ENCODE peak calls at places on chromosomes 3 and 15, in four cellular contexts. S is adrenal gland, T is testis, P is uterus. V is an unnamed sample.

GRCh38 chr15:75069301-75069925 is 46.0 kb downstream of the PPCDC start:
- DNase-seq in S (peak; percentile 49), T (no peak), P (no peak), V (no peak)

GRCh38 chr3:89326997-89327396 is 219.6 kb downstream of the EPHA3 start:
- DNase-seq in S (no peak), T (no peak), P (no peak), V (no peak)

GRCh38 chr15:49506341-49506740 is 83.3 kb downstream of the FGF7 start:
- DNase-seq in S (no peak), T (no peak), P (no peak), V (no peak)

GRCh38 chr15:38930851-38931572 is 366.4 kb upstream of the RASGRP1 start:
- DNase-seq in S (no peak), T (no peak), P (no peak), V (no peak)

GRCh38 chr3:59313365-59313764 is 263.5 kb upstream of the CFAP20DC start:
- DNase-seq in S (peak; percentile 67), T (peak; percentile 90), P (no peak), V (peak; percentile 4)

GRCh38 chr3:31341130-31341529 is 191.6 kb upstream of the STT3B start:
- DNase-seq in S (peak; percentile 58), T (peak; percentile 32), P (no peak), V (no peak)

GRCh38 chr3:67901681-67902080 is 247.3 kb upstream of the SUCLG2 start:
- DNase-seq in S (no peak), T (no peak), P (no peak), V (no peak)

GRCh38 chr3:123552095-123552714 is 32.6 kb downstream of the HACD2 start:
- DNase-seq in S (no peak), T (no peak), P (no peak), V (no peak)

GRCh38 chr15:68819451-68820204 is 1.1 kb downstream of the ANP32A start:
- DNase-seq in S (peak; percentile 71), T (peak; percentile 73), P (peak; percentile 38), V (peak; percentile 42)

GRCh38 chr3:65627102-65627501 is 411.6 kb downstream of the MAGI1 start:
- DNase-seq in S (no peak), T (no peak), P (no peak), V (no peak)

GRCh38 chr3:180416111-180416541 is 185.8 kb upstream of the TTC14 start:
- DNase-seq in S (no peak), T (no peak), P (no peak), V (no peak)

GRCh38 chr3:137792633-137793271 is 28.6 kb downstream of the SOX14 start:
- DNase-seq in S (no peak), T (peak; percentile 76), P (no peak), V (no peak)

GRCh38 chr3:56157693-56158092 is 310.6 kb downstream of the ERC2 start:
- DNase-seq in S (peak; percentile 50), T (peak; percentile 18), P (no peak), V (no peak)

GRCh38 chr15:31489801-31490646 is 163.4 kb downstream of the KLF13 start:
- DNase-seq in S (peak; percentile 70), T (peak; percentile 50), P (no peak), V (peak; percentile 26)

GRCh38 chr3:130259170-130259874 is 86.2 kb upstream of the COL6A5 start:
- DNase-seq in S (no peak), T (no peak), P (no peak), V (no peak)

GRCh38 chr3:128011140-128011539 is 41.1 kb upstream of the SEC61A1 start:
- DNase-seq in S (peak; percentile 57), T (peak; percentile 33), P (no peak), V (peak; percentile 36)

GRCh38 chr15:62809106-62809967 is 233.2 kb upstream of the TPM1 start:
- DNase-seq in S (no peak), T (no peak), P (no peak), V (no peak)
- H3K27ac ChIP-seq in S (no peak overlapping the region), T (no peak overlapping the region), P (no peak overlapping the region), V (no peak overlapping the region)

GRCh38 chr15:98649996-98650870 is 1.9 kb downstream of the IGF1R start:
- DNase-seq in S (peak; percentile 73), T (peak; percentile 67), P (peak; percentile 41), V (peak; percentile 25)
- TF ChIP-seq POLR2A in S (peak; percentile 65), T (no peak), P (peak; percentile 30), V (peak; percentile 51)

DNA sequence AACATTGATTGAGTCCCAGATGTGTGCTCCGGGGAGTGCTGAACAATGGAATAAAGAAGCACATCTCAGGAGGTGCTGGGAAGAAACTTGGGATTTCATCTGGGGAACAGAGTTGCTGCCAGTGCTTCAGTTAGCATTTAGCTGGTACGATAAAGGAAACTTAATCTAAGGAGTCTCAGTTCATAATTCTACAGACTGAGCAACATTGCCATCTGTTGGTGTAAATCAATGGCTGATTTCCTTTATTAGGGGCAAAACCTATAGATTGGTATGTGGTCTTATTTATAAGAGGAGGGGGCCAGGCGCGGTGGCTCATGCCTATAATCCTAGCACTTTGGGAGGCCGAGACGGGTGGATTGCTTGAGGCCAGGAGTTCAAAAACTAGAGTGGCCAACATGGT is 8.9 kb downstream of the MKRN2OS start:
- DNase-seq in S (no peak), T (no peak), P (no peak), V (no peak)
- TF ChIP-seq CTCF in S (peak; percentile 35), T (no peak), P (no peak), V (no peak)

DNA sequence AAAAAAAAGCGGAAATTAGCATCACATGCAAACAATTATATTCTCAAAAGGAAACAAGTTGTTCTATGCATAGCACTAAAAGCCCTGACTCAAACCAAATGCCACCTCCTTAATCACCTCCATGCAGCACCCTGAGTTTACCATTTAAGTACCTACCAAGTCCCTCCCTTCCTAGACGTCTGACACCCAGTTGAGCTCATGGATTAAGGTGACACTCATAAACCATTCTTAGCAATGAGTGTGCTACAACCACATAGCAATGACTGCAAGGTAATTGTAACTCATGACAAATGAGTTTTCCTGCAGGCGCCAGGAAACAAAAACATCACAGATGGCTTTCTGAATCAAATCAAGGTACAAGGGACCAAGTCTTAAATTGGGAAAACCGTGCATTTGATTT is 32.0 kb downstream of the WWTR1 start:
- DNase-seq in S (no peak), T (no peak), P (no peak), V (no peak)
- H3K27ac ChIP-seq in S (no peak overlapping the region), T (no peak overlapping the region), P (no peak overlapping the region), V (no peak overlapping the region)

GRCh38 chr3:141401584-141402475 is 33.5 kb downstream of the ZBTB38 start:
- DNase-seq in S (no peak), T (peak; percentile 62), P (peak; percentile 57), V (no peak)
- TF ChIP-seq POLR2A in S (no peak), T (no peak), P (peak; percentile 38), V (peak; percentile 8)

DNA sequence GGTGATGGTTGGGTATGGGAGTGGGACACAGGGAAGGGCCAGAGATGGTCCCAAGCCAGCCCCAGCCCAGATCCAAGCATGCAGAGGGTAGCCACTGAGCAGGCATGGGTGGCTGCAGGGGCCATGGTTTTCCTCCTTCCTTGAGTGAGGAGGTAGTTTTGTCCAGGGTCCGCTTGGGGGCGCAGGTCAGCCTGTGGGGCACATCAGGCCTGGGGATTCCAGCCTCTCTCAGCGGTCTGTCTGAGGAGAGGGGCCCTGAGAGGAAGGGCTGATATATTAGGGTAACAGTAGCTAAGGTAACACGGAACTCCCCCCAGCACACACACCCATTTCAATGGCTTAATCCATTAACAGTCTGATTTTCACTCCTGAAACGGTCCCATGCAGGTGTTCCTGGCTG is 22.7 kb upstream of the LCTL start:
- DNase-seq in S (no peak), T (no peak), P (no peak), V (no peak)
- TF ChIP-seq CTCF in S (no peak), T (no peak), P (no peak), V (no peak)

GRCh38 chr3:188000361-188000861 is 153.5 kb upstream of the LPP start:
- DNase-seq in S (no peak), T (no peak), P (no peak), V (no peak)
- H3K27ac ChIP-seq in S (no peak overlapping the region), T (no peak overlapping the region), P (peak overlapping the region; percentile 16), V (no peak overlapping the region)

GRCh38 chr3:48797626-48798025 is 50.0 kb downstream of the PRKAR2A start:
- DNase-seq in S (peak; percentile 39), T (no peak), P (no peak), V (no peak)
- TF ChIP-seq POLR2A in S (no peak), T (no peak), P (no peak), V (no peak)

GRCh38 chr3:114659109-114660081 is 365.6 kb downstream of the TIGIT start:
- DNase-seq in S (no peak), T (no peak), P (no peak), V (no peak)
- TF ChIP-seq CTCF in S (no peak), T (no peak), P (no peak), V (no peak)

DNA sequence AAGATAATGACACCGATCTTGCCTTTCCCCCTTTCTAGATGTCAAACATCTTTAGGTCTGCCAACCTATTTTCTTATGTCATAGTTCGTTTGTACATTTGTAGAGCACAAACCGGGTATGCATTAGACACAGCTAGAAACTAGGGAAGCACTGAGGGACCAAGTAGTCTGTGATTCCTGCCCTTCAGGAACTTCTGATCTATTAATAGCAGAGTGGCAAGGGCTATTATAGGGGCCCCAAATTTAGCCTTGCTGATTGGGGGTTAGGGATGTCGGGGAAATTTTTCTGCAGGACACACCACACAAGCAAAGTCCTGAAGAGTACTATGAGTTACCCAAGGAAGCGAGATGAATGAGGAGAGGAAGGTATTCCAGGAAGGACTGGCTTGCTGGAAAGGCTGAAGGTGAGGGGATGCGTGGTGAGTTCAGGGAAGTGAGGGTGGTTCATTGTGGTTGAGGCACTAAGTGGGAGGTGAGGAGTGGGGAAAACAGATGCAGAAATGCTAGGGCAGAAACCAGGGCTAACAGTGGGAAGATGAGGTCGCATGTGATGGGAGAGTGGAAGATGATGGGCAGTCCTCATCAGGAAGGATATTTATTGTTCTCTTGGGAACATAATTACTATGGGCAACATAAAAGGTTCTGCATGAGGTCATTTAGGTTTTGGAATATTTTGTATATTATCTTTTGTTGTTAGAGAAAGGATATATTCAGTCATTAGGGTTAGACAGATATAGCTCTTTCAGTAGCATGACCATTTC is 144.3 kb downstream of the CMSS1 start:
- DNase-seq in S (no peak), T (no peak), P (no peak), V (no peak)
- H3K27ac ChIP-seq in S (no peak overlapping the region), T (no peak overlapping the region), P (peak overlapping the region; percentile 86), V (no peak overlapping the region)

V was measured in prostate gland.